ENCODE peak calls at places on chromosomes 2 and 18, in six cellular contexts. L is IMR-90, N is mesenchymal stem cell, S is H9, E is neuronal stem cell, C is H1. O is an unnamed sample.

GRCh38 chr2:165185633-165186032 is 18.2 kb downstream of the SCN3A start:
- DNase-seq in L (no peak), N (no peak), S (no peak), E (no peak), C (no peak), O (no peak)

GRCh38 chr2:188668017-188668663 is 306.0 kb upstream of the COL3A1 start:
- DNase-seq in L (peak; percentile 93), N (peak; percentile 77), S (no peak), E (no peak), C (no peak), O (no peak)

GRCh38 chr2:46050489-46050888 is 246.7 kb upstream of the EPAS1 start:
- DNase-seq in L (no peak), N (no peak), S (no peak), E (no peak), C (no peak), O (peak; percentile 10)

GRCh38 chr2:167017021-167017420 is 128.7 kb downstream of the XIRP2 start:
- DNase-seq in L (peak; percentile 5), N (no peak), S (no peak), E (no peak), C (no peak), O (no peak)

GRCh38 chr2:12253167-12253778 is 463.5 kb upstream of the TRIB2 start:
- DNase-seq in L (no peak), N (no peak), S (no peak), E (no peak), C (no peak), O (no peak)

GRCh38 chr2:174233771-174234275 is 14.5 kb downstream of the OLA1 start:
- DNase-seq in L (no peak), N (no peak), S (no peak), E (no peak), C (no peak), O (no peak)

GRCh38 chr18:24427484-24427883 is 1.0 kb downstream of the IMPACT start:
- DNase-seq in L (peak; percentile 19), N (peak; percentile 42), S (no peak), E (no peak), C (no peak), O (no peak)

GRCh38 chr2:236943841-236944513 is 141.7 kb upstream of the COPS8 start:
- DNase-seq in L (no peak), N (no peak), S (no peak), E (no peak), C (no peak), O (no peak)

GRCh38 chr2:15633971-15634346 is 42.3 kb downstream of the DDX1 start:
- DNase-seq in L (no peak), N (no peak), S (no peak), E (no peak), C (no peak), O (no peak)

GRCh38 chr2:25131253-25131566 is 37.2 kb downstream of the POMC start:
- DNase-seq in L (no peak), N (no peak), S (no peak), E (no peak), C (no peak), O (no peak)

GRCh38 chr2:120892967-120893667 is 157.4 kb downstream of the GLI2 start:
- DNase-seq in L (peak; percentile 80), N (peak; percentile 88), S (no peak), E (peak; percentile 88), C (no peak), O (no peak)

GRCh38 chr18:56221195-56222065 is 417.0 kb downstream of the TXNL1 start:
- DNase-seq in L (no peak), N (no peak), S (no peak), E (no peak), C (no peak), O (no peak)

GRCh38 chr2:71851094-71851755 is 296.4 kb downstream of the CYP26B1 start:
- DNase-seq in L (no peak), N (no peak), S (peak; percentile 13), E (no peak), C (no peak), O (no peak)

GRCh38 chr2:45412754-45413379 is 198.2 kb downstream of the SRBD1 start:
- DNase-seq in L (peak; percentile 27), N (peak; percentile 10), S (no peak), E (no peak), C (no peak), O (no peak)

GRCh38 chr2:200189964-200190363 is 116.5 kb upstream of the SPATS2L start:
- DNase-seq in L (no peak), N (peak; percentile 6), S (no peak), E (no peak), C (no peak), O (no peak)

GRCh38 chr18:48676756-48677368 is 138.0 kb downstream of the CTIF start:
- DNase-seq in L (peak; percentile 38), N (peak; percentile 58), S (peak; percentile 76), E (peak; percentile 62), C (peak; percentile 94), O (peak; percentile 69)

GRCh38 chr2:174815524-174815923 is 51.3 kb upstream of the CHRNA1 start:
- DNase-seq in L (no peak), N (no peak), S (no peak), E (no peak), C (no peak), O (no peak)

GRCh38 chr2:178258916-178259315 is 64.6 kb downstream of the OSBPL6 start:
- DNase-seq in L (peak; percentile 50), N (no peak), S (no peak), E (no peak), C (no peak), O (no peak)

GRCh38 chr18:80023173-80023572 is 11.1 kb upstream of the RBFA start:
- DNase-seq in L (no peak), N (no peak), S (no peak), E (no peak), C (peak; percentile 80), O (no peak)

GRCh38 chr18:70072678-70073077 is 125.0 kb upstream of the CD226 start:
- DNase-seq in L (peak; percentile 50), N (peak; percentile 26), S (no peak), E (no peak), C (no peak), O (peak; percentile 19)

GRCh38 chr2:238549866-238550265 is 123.1 kb downstream of the ASB1 start:
- DNase-seq in L (no peak), N (no peak), S (no peak), E (no peak), C (no peak), O (no peak)

DNA sequence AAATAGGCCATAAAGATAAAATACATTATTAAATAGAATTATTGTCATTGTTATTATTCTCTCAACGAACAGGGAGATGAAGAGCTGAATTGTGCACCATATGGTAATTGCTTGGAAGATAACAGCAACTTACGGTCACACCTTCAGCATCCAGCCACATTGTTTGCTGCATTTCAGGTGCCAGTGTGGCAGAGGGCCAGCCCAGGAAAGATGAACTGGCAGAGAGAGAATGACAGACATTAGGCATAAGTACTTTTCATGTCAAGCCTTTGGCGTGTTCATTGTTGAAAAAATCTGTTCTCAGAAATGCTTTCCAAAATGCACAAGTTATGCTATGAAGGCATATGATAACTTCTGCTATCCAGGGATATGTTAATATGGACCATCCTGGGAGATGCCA is 748.7 kb upstream of the PIK3C3 start:
- DNase-seq in L (no peak), N (no peak), S (no peak), E (no peak), C (no peak), O (no peak)
- H3K14ac ChIP-seq in L (no peak overlapping the region), N (no peak overlapping the region), S (no peak overlapping the region), E (no peak overlapping the region), C (no peak overlapping the region), O (no peak overlapping the region)

DNA sequence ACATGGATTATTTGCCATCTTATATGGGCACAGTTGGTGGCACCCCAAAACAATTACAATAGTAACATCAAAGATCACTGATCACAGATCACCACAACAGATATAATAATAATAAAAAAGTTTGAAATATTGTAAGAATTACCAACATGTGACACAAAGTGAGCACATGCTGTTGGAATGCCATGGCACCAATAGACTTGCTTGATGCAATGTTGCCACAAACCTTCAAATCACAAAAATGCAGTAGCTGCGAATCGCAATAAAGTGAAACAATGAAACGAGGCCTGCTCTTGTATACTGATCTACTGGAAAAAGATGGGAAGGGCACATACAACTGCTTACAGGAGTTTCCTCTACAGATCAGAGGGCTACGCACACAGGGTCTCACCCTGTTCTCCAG is 32.2 kb upstream of the AMMECR1L start:
- DNase-seq in L (peak; percentile 36), N (no peak), S (no peak), E (no peak), C (no peak), O (peak; percentile 42)
- H3K14ac ChIP-seq in L (no peak overlapping the region), N (no peak overlapping the region), S (no peak overlapping the region), E (no peak overlapping the region), C (no peak overlapping the region), O (no peak overlapping the region)

GRCh38 chr2:219446689-219447088 is 12.0 kb downstream of the SPEG start:
- DNase-seq in L (no peak), N (no peak), S (no peak), E (no peak), C (no peak), O (no peak)
- H3K14ac ChIP-seq in L (no peak overlapping the region), N (no peak overlapping the region), S (no peak overlapping the region), E (no peak overlapping the region), C (no peak overlapping the region), O (no peak overlapping the region)

GRCh38 chr2:79569048-79569447 is 56.2 kb downstream of the CTNNA2 start:
- DNase-seq in L (no peak), N (no peak), S (no peak), E (no peak), C (no peak), O (no peak)
- H3K14ac ChIP-seq in L (no peak overlapping the region), N (no peak overlapping the region), S (no peak overlapping the region), E (no peak overlapping the region), C (no peak overlapping the region), O (no peak overlapping the region)

GRCh38 chr2:185215497-185215896 is 523.1 kb upstream of the FSIP2 start:
- DNase-seq in L (no peak), N (no peak), S (peak; percentile 36), E (no peak), C (no peak), O (no peak)
- H3K14ac ChIP-seq in L (no peak overlapping the region), N (no peak overlapping the region), S (no peak overlapping the region), E (no peak overlapping the region), C (no peak overlapping the region), O (no peak overlapping the region)

DNA sequence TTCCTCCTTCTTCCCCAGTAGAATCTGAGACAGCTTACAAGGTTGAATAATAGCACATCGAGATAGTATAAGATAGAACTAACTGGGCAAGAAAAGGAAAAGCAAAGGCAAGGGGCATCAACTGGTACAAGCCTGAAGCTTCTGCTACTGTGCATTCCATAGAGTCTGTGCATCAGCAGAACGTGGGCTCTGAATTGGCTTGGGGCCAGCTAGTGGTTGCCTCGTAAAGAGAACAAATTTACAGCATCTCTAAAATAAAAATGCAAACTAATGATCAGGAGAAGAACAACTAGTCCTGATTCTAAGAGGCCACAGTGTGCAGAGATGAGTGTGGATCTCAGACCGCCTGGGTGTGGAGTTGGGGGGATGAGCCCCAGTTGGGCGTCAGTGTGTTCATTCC is 36.6 kb downstream of the UPP2 start:
- DNase-seq in L (no peak), N (no peak), S (no peak), E (no peak), C (no peak), O (no peak)
- H3K14ac ChIP-seq in L (no peak overlapping the region), N (no peak overlapping the region), S (no peak overlapping the region), E (no peak overlapping the region), C (no peak overlapping the region), O (no peak overlapping the region)